ENCODE peak calls at places on chromosomes 1 and 21, in four cellular contexts. One of them, this sample, is unnamed.

GRCh38 chr21:25176637-25177412 is 430.5 kb downstream of the MRPL39 start:
- DNase-seq in MCF 10A: no peak
- DNase-seq in epithelial cell of esophagus: no peak
- DNase-seq in foreskin keratinocyte: no peak
- DNase-seq in this sample: no peak

GRCh38 chr1:220189750-220190347 is 82.4 kb downstream of the RAB3GAP2 start:
- DNase-seq in MCF 10A: peak
- DNase-seq in epithelial cell of esophagus: peak
- DNase-seq in foreskin keratinocyte: peak
- DNase-seq in this sample: no peak

GRCh38 chr1:205088341-205088740 is 4.1 kb upstream of the TMEM81 start:
- DNase-seq in epithelial cell of esophagus: no peak
- DNase-seq in foreskin keratinocyte: no peak
- DNase-seq in MCF 10A: no peak
- DNase-seq in this sample: no peak

GRCh38 chr1:227893696-227894305 is 53.9 kb downstream of the WNT9A start:
- DNase-seq in MCF 10A: no peak
- DNase-seq in foreskin keratinocyte: no peak
- DNase-seq in epithelial cell of esophagus: no peak
- DNase-seq in this sample: peak

GRCh38 chr1:80731241-80731894 is 1069.4 kb upstream of the ADGRL2 start:
- DNase-seq in MCF 10A: peak
- DNase-seq in epithelial cell of esophagus: peak
- DNase-seq in foreskin keratinocyte: peak
- DNase-seq in this sample: no peak

GRCh38 chr1:31617917-31618746 is 643 bp downstream of the HCRTR1 start:
- DNase-seq in epithelial cell of esophagus: peak
- DNase-seq in foreskin keratinocyte: no peak
- DNase-seq in MCF 10A: no peak
- DNase-seq in this sample: peak

GRCh38 chr1:240136402-240136801 is 44.7 kb downstream of the FMN2 start:
- DNase-seq in epithelial cell of esophagus: no peak
- DNase-seq in MCF 10A: peak
- DNase-seq in foreskin keratinocyte: no peak
- DNase-seq in this sample: no peak

GRCh38 chr1:236623371-236624166 is 19.3 kb upstream of the HEATR1 start:
- DNase-seq in foreskin keratinocyte: peak
- DNase-seq in MCF 10A: peak
- DNase-seq in epithelial cell of esophagus: peak
- DNase-seq in this sample: no peak

GRCh38 chr1:184843732-184844495 is 89.3 kb upstream of the EDEM3 start:
- DNase-seq in foreskin keratinocyte: peak
- DNase-seq in epithelial cell of esophagus: peak
- DNase-seq in MCF 10A: no peak
- DNase-seq in this sample: no peak

GRCh38 chr1:91900538-91900937 is 14.6 kb upstream of the TGFBR3 start:
- DNase-seq in epithelial cell of esophagus: peak
- DNase-seq in MCF 10A: peak
- DNase-seq in foreskin keratinocyte: peak
- DNase-seq in this sample: no peak

GRCh38 chr1:15188145-15188544 is 34.6 kb downstream of the TMEM51 start:
- DNase-seq in MCF 10A: no peak
- DNase-seq in foreskin keratinocyte: no peak
- DNase-seq in epithelial cell of esophagus: no peak
- DNase-seq in this sample: peak

GRCh38 chr1:170929835-170930554 is 5.3 kb upstream of the MROH9 start:
- DNase-seq in foreskin keratinocyte: peak
- DNase-seq in epithelial cell of esophagus: peak
- DNase-seq in MCF 10A: peak
- DNase-seq in this sample: peak

GRCh38 chr1:101653482-101653946 is 343.2 kb downstream of the OLFM3 start:
- DNase-seq in epithelial cell of esophagus: peak
- DNase-seq in MCF 10A: peak
- DNase-seq in foreskin keratinocyte: peak
- DNase-seq in this sample: peak

GRCh38 chr1:77016371-77016770 is 149.1 kb downstream of the ST6GALNAC5 start:
- DNase-seq in foreskin keratinocyte: no peak
- DNase-seq in MCF 10A: no peak
- DNase-seq in epithelial cell of esophagus: no peak
- DNase-seq in this sample: no peak

GRCh38 chr1:167926486-167926997 is 9.9 kb upstream of the DCAF6 start:
- DNase-seq in MCF 10A: no peak
- DNase-seq in foreskin keratinocyte: no peak
- DNase-seq in epithelial cell of esophagus: no peak
- DNase-seq in this sample: no peak

GRCh38 chr1:234515821-234516241 is 36.9 kb upstream of the TARBP1 start:
- DNase-seq in MCF 10A: peak
- DNase-seq in epithelial cell of esophagus: peak
- DNase-seq in foreskin keratinocyte: peak
- DNase-seq in this sample: no peak

GRCh38 chr1:40799351-40799867 is 15.8 kb downstream of the KCNQ4 start:
- DNase-seq in foreskin keratinocyte: no peak
- DNase-seq in MCF 10A: no peak
- DNase-seq in epithelial cell of esophagus: no peak
- DNase-seq in this sample: no peak

GRCh38 chr1:22285545-22286396 is 142.9 kb upstream of the WNT4 start:
- DNase-seq in epithelial cell of esophagus: no peak
- DNase-seq in MCF 10A: no peak
- DNase-seq in foreskin keratinocyte: no peak
- DNase-seq in this sample: no peak

GRCh38 chr21:20997308-20997632 is 939 bp upstream of the NCAM2 start:
- DNase-seq in MCF 10A: no peak
- DNase-seq in foreskin keratinocyte: no peak
- DNase-seq in epithelial cell of esophagus: no peak
- DNase-seq in this sample: no peak

GRCh38 chr1:27368872-27369703 is 2.3 kb upstream of the MAP3K6 start:
- DNase-seq in foreskin keratinocyte: no peak
- DNase-seq in epithelial cell of esophagus: no peak
- DNase-seq in MCF 10A: peak
- DNase-seq in this sample: no peak

GRCh38 chr1:213569816-213570150 is 418.0 kb upstream of the PROX1 start:
- DNase-seq in MCF 10A: no peak
- DNase-seq in foreskin keratinocyte: no peak
- DNase-seq in epithelial cell of esophagus: no peak
- DNase-seq in this sample: no peak

GRCh38 chr21:34029724-34030528 is 43.5 kb upstream of the MRPS6 start:
- DNase-seq in epithelial cell of esophagus: peak
- DNase-seq in MCF 10A: peak
- DNase-seq in foreskin keratinocyte: peak
- DNase-seq in this sample: peak

GRCh38 chr1:198763298-198763714 is 124.5 kb downstream of the PTPRC start:
- DNase-seq in epithelial cell of esophagus: no peak
- DNase-seq in MCF 10A: peak
- DNase-seq in foreskin keratinocyte: no peak
- DNase-seq in this sample: no peak

GRCh38 chr1:159958721-159959380 is 4.8 kb upstream of the SLAMF9 start:
- DNase-seq in foreskin keratinocyte: no peak
- DNase-seq in MCF 10A: no peak
- DNase-seq in epithelial cell of esophagus: no peak
- DNase-seq in this sample: no peak

GRCh38 chr1:47448462-47449233 is 10.8 kb downstream of the FOXD2 start:
- DNase-seq in foreskin keratinocyte: no peak
- DNase-seq in MCF 10A: no peak
- DNase-seq in epithelial cell of esophagus: no peak
- DNase-seq in this sample: no peak

GRCh38 chr1:153546796-153547559 is 1.4 kb upstream of the S100A4 start:
- DNase-seq in foreskin keratinocyte: no peak
- DNase-seq in MCF 10A: no peak
- DNase-seq in epithelial cell of esophagus: peak
- DNase-seq in this sample: no peak

GRCh38 chr1:7281821-7282220 is 489.3 kb upstream of the VAMP3 start:
- DNase-seq in MCF 10A: peak
- DNase-seq in epithelial cell of esophagus: no peak
- DNase-seq in foreskin keratinocyte: peak
- DNase-seq in this sample: peak

GRCh38 chr1:119743308-119743707 is 25.4 kb downstream of the HMGCS2 start:
- DNase-seq in MCF 10A: peak
- DNase-seq in epithelial cell of esophagus: no peak
- DNase-seq in foreskin keratinocyte: no peak
- DNase-seq in this sample: no peak

GRCh38 chr1:117565745-117566455 is 39.9 kb upstream of the TENT5C start:
- DNase-seq in MCF 10A: no peak
- DNase-seq in foreskin keratinocyte: no peak
- DNase-seq in epithelial cell of esophagus: no peak
- DNase-seq in this sample: no peak

GRCh38 chr1:26544156-26544555 is 14.6 kb downstream of the RPS6KA1 start:
- DNase-seq in MCF 10A: no peak
- DNase-seq in epithelial cell of esophagus: no peak
- DNase-seq in foreskin keratinocyte: no peak
- DNase-seq in this sample: no peak

DNA sequence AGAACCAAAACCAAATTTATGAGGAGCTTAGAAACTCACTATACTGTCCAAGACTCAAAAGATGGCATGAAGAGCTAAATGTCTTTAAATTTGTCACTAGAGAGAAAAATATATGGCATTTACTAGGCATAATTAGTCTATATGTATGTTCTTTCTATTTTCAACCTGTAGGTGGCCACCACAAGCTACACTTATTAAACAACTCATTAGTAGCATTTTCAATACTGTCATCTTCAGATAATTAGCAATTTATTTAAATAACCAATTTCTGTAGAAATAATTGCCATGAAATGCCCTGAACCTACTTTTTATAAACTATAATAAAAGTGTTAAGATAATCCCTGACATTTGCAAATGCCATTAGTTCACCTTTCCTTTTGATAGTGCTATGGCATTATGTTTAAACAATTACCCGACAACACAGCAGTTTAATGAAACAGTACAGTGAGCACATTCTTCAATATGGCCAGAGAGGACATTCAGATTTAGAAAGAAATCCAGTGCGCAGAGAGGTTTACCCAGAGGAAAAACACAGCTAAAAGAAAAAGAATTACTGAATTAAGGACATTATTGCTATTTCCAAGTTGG is 522.5 kb downstream of the PTBP2 start:
- DNase-seq in epithelial cell of esophagus: peak
- DNase-seq in foreskin keratinocyte: peak
- DNase-seq in MCF 10A: peak
- DNase-seq in this sample: no peak
- TF ChIP-seq CTCF in epithelial cell of esophagus: peak
- TF ChIP-seq CTCF in foreskin keratinocyte: peak
- TF ChIP-seq CTCF in MCF 10A: peak
- TF ChIP-seq CTCF in this sample: peak

DNA sequence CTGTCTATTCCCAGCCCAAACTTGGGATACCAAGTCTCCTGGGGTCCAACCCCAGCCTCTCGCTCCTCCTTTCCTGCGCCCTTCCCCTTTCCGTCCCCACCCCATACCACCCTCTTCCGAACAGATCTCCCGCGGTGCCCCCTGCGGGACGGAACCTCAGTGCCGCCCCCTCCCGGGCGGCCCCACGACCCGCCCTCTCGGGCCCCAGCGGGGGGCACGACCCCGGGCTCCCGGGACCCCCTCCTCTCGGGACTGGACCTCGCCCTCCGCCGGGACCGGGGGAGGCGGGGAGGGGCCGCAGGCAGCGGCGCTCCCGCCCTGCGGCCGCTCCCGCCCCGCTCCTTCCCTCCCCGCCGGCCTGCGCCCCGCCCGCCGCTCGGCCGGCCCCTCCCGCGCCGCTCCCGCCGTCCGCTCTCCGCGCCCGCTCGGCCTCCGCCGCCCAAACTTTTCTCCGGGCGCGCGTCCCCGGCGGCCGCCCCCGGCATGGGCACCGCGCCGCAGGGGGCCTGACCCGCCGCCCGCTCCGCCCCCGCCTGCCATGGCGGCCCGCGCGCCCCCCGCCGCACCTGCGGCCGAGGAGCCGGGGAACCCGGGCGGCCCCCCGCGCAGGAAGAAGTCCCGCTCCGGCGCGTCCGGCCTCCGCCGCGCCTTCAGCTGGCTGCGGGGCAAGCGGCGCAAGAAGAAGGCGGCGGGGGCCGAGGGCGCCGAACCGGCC is 39.0 kb upstream of the SYNC start:
- DNase-seq in epithelial cell of esophagus: no peak
- DNase-seq in MCF 10A: no peak
- DNase-seq in foreskin keratinocyte: no peak
- DNase-seq in this sample: peak
- TF ChIP-seq CTCF in epithelial cell of esophagus: no peak
- TF ChIP-seq CTCF in MCF 10A: peak
- TF ChIP-seq CTCF in foreskin keratinocyte: peak
- TF ChIP-seq CTCF in this sample: peak

DNA sequence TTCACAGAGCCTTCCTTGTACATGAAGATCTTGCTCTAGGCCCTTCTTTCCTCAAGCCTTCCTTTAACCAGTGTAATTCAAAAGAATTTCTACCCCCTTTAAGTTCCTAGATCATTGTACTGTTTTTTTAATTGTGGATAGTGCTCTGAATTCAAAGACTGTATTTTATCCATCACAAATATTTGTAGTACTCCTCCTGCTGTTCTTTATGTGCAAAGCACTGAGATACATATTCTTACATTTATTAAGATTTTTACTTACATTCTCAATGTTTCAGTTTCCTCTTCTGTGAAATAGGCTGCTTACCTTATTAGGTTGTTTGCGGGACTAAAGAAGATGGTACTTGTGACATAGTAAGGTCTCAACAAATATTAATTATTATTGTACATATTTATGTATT is 168.8 kb upstream of the PDE4B start:
- DNase-seq in foreskin keratinocyte: no peak
- DNase-seq in MCF 10A: no peak
- DNase-seq in epithelial cell of esophagus: no peak
- DNase-seq in this sample: no peak
- TF ChIP-seq CTCF in foreskin keratinocyte: no peak
- TF ChIP-seq CTCF in MCF 10A: no peak
- TF ChIP-seq CTCF in epithelial cell of esophagus: no peak
- TF ChIP-seq CTCF in this sample: no peak

DNA sequence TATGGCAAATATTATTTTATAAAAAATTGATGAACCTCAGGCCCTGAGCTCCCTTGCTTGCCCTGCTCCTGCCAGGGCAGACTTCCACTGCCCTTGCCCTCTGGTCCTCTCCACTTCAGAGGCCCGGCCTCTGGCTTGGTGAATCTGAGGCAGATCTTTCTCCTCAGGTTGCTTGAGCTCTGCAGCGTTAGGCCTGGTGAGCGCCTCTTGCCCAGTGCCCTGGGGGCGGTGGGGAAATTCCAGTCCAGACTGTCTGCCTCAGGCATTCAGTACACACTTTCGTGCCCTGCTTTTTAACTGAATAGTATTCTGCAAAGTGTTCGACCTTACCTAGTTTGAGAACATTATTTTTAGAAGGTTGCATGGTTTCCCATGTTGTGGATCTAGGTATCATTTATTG is 98.2 kb downstream of the PCBP3 start:
- DNase-seq in epithelial cell of esophagus: no peak
- DNase-seq in MCF 10A: no peak
- DNase-seq in foreskin keratinocyte: no peak
- DNase-seq in this sample: no peak
- TF ChIP-seq CTCF in epithelial cell of esophagus: no peak
- TF ChIP-seq CTCF in MCF 10A: no peak
- TF ChIP-seq CTCF in foreskin keratinocyte: no peak
- TF ChIP-seq CTCF in this sample: no peak

GRCh38 chr1:152397474-152397873 is 16.6 kb downstream of the CRNN start:
- DNase-seq in MCF 10A: no peak
- DNase-seq in foreskin keratinocyte: no peak
- DNase-seq in epithelial cell of esophagus: peak
- DNase-seq in this sample: no peak
- TF ChIP-seq CTCF in MCF 10A: no peak
- TF ChIP-seq CTCF in foreskin keratinocyte: peak
- TF ChIP-seq CTCF in epithelial cell of esophagus: peak
- TF ChIP-seq CTCF in this sample: no peak